ENCODE peak calls at places on chromosomes 11 and 22, in four cellular contexts. N is fibroblast of lung, S is neural progenitor cell, H is PC-3. M is an unnamed sample. For H3K4me1, the result is how much of the 10 kb centered on the place peaks cover.

GRCh38 chr11:17894929-17895658 is 117.8 kb downstream of the SERGEF start:
- DNase-seq in N (no peak), S (no peak), H (no peak), M (no peak)

GRCh38 chr22:20243545-20244249 is 24.4 kb downstream of the RTN4R start:
- DNase-seq in N (peak), S (no peak), H (peak), M (no peak)

GRCh38 chr22:32204211-32204855 is 540 bp downstream of the RFPL2 start:
- DNase-seq in N (no peak), S (peak), H (no peak), M (no peak)

GRCh38 chr11:326842-327580 is 6.4 kb upstream of the IFITM3 start:
- DNase-seq in N (peak), S (no peak), H (no peak), M (no peak)

GRCh38 chr11:4983851-4984250 is 10.8 kb upstream of the OR51L1 start:
- DNase-seq in N (no peak), S (no peak), H (no peak), M (no peak)

GRCh38 chr11:12668166-12668565 is 6.1 kb upstream of the TEAD1 start:
- DNase-seq in N (peak), S (no peak), H (no peak), M (no peak)

GRCh38 chr11:107733518-107733917 is 21.7 kb upstream of the SLN start:
- DNase-seq in N (peak), S (no peak), H (no peak), M (peak)

GRCh38 chr22:17867160-17867785 is 93.0 kb upstream of the BID start:
- DNase-seq in N (no peak), S (no peak), H (no peak), M (no peak)

GRCh38 chr11:130469181-130469580 is 20.7 kb downstream of the ADAMTS15 start:
- DNase-seq in N (no peak), S (no peak), H (no peak), M (no peak)

GRCh38 chr11:70788247-70789022 is 390.1 kb downstream of the CTTN start:
- DNase-seq in N (peak), S (no peak), H (peak), M (no peak)

GRCh38 chr11:67376022-67376386 is 2.6 kb upstream of the CLCF1 start:
- DNase-seq in N (no peak), S (no peak), H (no peak), M (no peak)

GRCh38 chr11:67372993-67373915 is at the start of gene CLCF1:
- DNase-seq in N (peak), S (peak), H (peak), M (peak)

GRCh38 chr11:67375320-67376021 is 2.1 kb upstream of the CLCF1 start:
- DNase-seq in N (no peak), S (peak), H (peak), M (no peak)

GRCh38 chr11:67373916-67374570 is 645 bp upstream of the CLCF1 start:
- DNase-seq in N (peak), S (peak), H (peak), M (peak)

GRCh38 chr11:67374571-67375276 is 1.3 kb upstream of the CLCF1 start:
- DNase-seq in N (peak), S (no peak), H (peak), M (no peak)
- H3K27ac ChIP-seq in N (peak), S (no peak), H (peak), M (no peak)

DNA sequence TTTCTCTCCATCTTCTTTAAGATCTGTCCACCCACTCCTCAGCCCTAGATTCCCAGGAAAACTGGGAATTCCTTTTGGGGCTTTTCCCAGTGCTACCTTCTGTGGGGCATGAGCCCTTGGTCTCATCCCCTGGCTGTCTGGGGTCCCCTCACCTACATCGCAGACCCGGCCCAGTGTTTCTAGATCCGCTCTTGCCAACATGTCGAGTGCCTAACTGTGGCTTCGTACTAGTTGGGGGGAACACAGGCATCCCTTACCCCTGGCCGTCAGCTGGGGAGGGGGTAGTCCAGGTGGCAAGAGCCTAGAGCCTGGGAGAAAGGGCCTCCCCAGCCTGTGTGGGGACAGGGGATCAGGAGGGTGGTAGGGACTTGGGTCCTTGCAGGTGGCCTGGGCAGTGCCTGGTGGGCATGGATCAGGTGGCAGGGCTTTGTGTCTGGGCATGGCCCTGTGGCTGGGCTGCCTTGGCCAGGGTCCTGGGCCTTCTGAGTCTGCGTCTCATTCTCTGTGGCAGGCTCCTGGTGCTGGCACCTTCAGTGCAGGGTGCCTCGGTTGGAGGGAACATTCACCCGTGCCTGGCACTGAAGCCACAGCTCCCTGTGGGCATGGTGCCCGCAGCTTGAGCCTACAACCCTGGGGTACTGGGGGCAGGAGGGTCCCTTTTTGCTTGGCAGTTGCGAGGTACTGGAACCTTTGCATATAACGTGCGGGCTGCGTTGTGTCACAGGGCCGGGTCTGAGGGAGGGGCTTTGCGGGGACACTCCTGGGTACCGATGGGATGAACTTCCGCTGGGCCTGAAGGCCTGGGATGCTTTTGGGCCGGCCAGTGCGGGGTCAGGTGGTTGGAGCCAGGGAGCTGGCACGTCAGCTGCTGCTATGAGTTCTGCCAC is 4.1 kb downstream of the KCNQ1 start:
- DNase-seq in N (no peak), S (no peak), H (no peak), M (no peak)
- TF ChIP-seq EZH2 in N (no peak), S (no peak), H (no peak), M (no peak)

DNA sequence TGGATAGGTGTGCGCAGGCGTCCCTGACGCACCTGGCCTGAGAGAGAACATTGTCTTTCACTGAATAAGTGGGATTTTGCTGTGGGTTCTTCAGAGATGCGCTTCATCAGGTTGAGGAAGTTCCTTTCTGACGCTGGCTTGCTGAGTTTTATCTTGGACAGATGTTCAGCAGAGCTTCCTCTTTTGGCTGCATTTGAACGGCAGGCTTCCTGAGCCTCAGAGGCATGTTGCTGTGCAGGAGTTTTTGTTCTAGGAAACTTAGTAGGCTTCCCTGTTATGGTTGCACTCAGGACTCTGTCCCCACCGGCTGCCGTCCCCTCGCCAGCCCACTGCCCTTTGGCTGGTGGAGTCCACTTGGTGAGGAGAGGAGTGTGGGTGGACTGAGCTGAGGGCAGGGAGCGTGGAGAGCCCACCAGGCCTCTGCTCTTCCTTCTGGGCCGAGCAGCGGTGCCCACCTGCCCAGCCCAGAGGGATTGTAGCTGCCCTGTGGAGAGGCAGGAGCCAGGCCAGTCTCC is 17.2 kb downstream of the FRMD8 start:
- DNase-seq in N (no peak), S (no peak), H (no peak), M (no peak)
- H3K4me1 ChIP-seq in N (under half), S (under half), H (under half), M (under half)

GRCh38 chr22:42711281-42711731 is 9.4 kb downstream of the A4GALT start:
- DNase-seq in N (no peak), S (no peak), H (no peak), M (no peak)
- H3K27ac ChIP-seq in N (no peak), S (no peak), H (no peak), M (no peak)

M was measured in MM.1S.